ENCODE peak calls at places on chromosomes 7 and 10, in six cellular contexts. One of them, this sample, is unnamed.
A peak's percentile ranks its signal among the peaks of the same experiment; 100 is the strongest.

GRCh38 chr10:101110856-101111523 is 20.1 kb upstream of the TLX1 start:
- DNase-seq in mesenchymal stem cell: no peak
- DNase-seq in H1: no peak
- DNase-seq in trophoblast cell: peak; percentile 48
- DNase-seq in IMR-90: no peak
- DNase-seq in neuronal stem cell: no peak
- DNase-seq in this sample: peak; percentile 53

GRCh38 chr7:110522751-110523200 is 568.2 kb upstream of the LRRN3 start:
- DNase-seq in trophoblast cell: peak; percentile 92
- DNase-seq in IMR-90: no peak
- DNase-seq in mesenchymal stem cell: peak; percentile 80
- DNase-seq in H1: no peak
- DNase-seq in neuronal stem cell: no peak
- DNase-seq in this sample: no peak

GRCh38 chr7:66183700-66184099 is 21.4 kb upstream of the TPST1 start:
- DNase-seq in IMR-90: peak; percentile 96
- DNase-seq in H1: no peak
- DNase-seq in trophoblast cell: peak; percentile 72
- DNase-seq in neuronal stem cell: no peak
- DNase-seq in mesenchymal stem cell: peak; percentile 96
- DNase-seq in this sample: no peak

GRCh38 chr7:16428672-16429071 is 7.3 kb upstream of the CRPPA start:
- DNase-seq in IMR-90: peak; percentile 84
- DNase-seq in mesenchymal stem cell: peak; percentile 55
- DNase-seq in neuronal stem cell: no peak
- DNase-seq in trophoblast cell: peak; percentile 64
- DNase-seq in H1: no peak
- DNase-seq in this sample: no peak

GRCh38 chr7:8536431-8536830 is 103.0 kb downstream of the NXPH1 start:
- DNase-seq in mesenchymal stem cell: no peak
- DNase-seq in H1: no peak
- DNase-seq in trophoblast cell: no peak
- DNase-seq in neuronal stem cell: no peak
- DNase-seq in IMR-90: no peak
- DNase-seq in this sample: no peak

GRCh38 chr7:78176186-78176585 is 377.6 kb downstream of the PHTF2 start:
- DNase-seq in mesenchymal stem cell: no peak
- DNase-seq in trophoblast cell: no peak
- DNase-seq in IMR-90: peak; percentile 41
- DNase-seq in H1: no peak
- DNase-seq in neuronal stem cell: no peak
- DNase-seq in this sample: no peak

GRCh38 chr10:95308389-95309302 is 17.8 kb upstream of the PDLIM1 start:
- DNase-seq in neuronal stem cell: no peak
- DNase-seq in mesenchymal stem cell: peak; percentile 97
- DNase-seq in IMR-90: peak; percentile 98
- DNase-seq in H1: no peak
- DNase-seq in trophoblast cell: peak; percentile 40
- DNase-seq in this sample: no peak

GRCh38 chr7:5634107-5634950 is 147.1 kb downstream of the RNF216 start:
- DNase-seq in IMR-90: peak; percentile 94
- DNase-seq in H1: no peak
- DNase-seq in trophoblast cell: no peak
- DNase-seq in mesenchymal stem cell: peak; percentile 83
- DNase-seq in neuronal stem cell: no peak
- DNase-seq in this sample: peak; percentile 87

GRCh38 chr7:103766630-103767029 is 222.8 kb downstream of the RELN start:
- DNase-seq in mesenchymal stem cell: no peak
- DNase-seq in IMR-90: no peak
- DNase-seq in trophoblast cell: no peak
- DNase-seq in neuronal stem cell: no peak
- DNase-seq in H1: no peak
- DNase-seq in this sample: no peak

GRCh38 chr10:43218206-43218950 is 48.5 kb downstream of the RASGEF1A start:
- DNase-seq in trophoblast cell: peak; percentile 95
- DNase-seq in neuronal stem cell: no peak
- DNase-seq in IMR-90: no peak
- DNase-seq in H1: no peak
- DNase-seq in mesenchymal stem cell: no peak
- DNase-seq in this sample: no peak

GRCh38 chr7:86937499-86937898 is 122.0 kb downstream of the ELAPOR2 start:
- DNase-seq in H1: no peak
- DNase-seq in mesenchymal stem cell: no peak
- DNase-seq in IMR-90: no peak
- DNase-seq in neuronal stem cell: no peak
- DNase-seq in trophoblast cell: no peak
- DNase-seq in this sample: no peak

GRCh38 chr10:62043493-62043938 is 142.0 kb downstream of the ARID5B start:
- DNase-seq in IMR-90: peak; percentile 82
- DNase-seq in neuronal stem cell: no peak
- DNase-seq in H1: no peak
- DNase-seq in trophoblast cell: peak; percentile 60
- DNase-seq in mesenchymal stem cell: peak; percentile 79
- DNase-seq in this sample: no peak

GRCh38 chr10:34486008-34486407 is 329.1 kb downstream of the PARD3 start:
- DNase-seq in trophoblast cell: no peak
- DNase-seq in IMR-90: no peak
- DNase-seq in neuronal stem cell: no peak
- DNase-seq in H1: no peak
- DNase-seq in mesenchymal stem cell: no peak
- DNase-seq in this sample: no peak

GRCh38 chr7:137987968-137988367 is 13.9 kb downstream of the CREB3L2 start:
- DNase-seq in trophoblast cell: no peak
- DNase-seq in neuronal stem cell: no peak
- DNase-seq in mesenchymal stem cell: no peak
- DNase-seq in H1: no peak
- DNase-seq in IMR-90: no peak
- DNase-seq in this sample: no peak

GRCh38 chr10:72260588-72261322 is 13.0 kb upstream of the DDIT4 start:
- DNase-seq in mesenchymal stem cell: peak; percentile 91
- DNase-seq in neuronal stem cell: peak; percentile 97
- DNase-seq in trophoblast cell: peak; percentile 39
- DNase-seq in H1: peak; percentile 93
- DNase-seq in IMR-90: peak; percentile 62
- DNase-seq in this sample: peak; percentile 97

GRCh38 chr10:4214912-4215311 is 429.9 kb upstream of the KLF6 start:
- DNase-seq in H1: no peak
- DNase-seq in neuronal stem cell: no peak
- DNase-seq in IMR-90: no peak
- DNase-seq in mesenchymal stem cell: peak; percentile 35
- DNase-seq in trophoblast cell: no peak
- DNase-seq in this sample: no peak

GRCh38 chr10:113858541-113858940 is 4.1 kb downstream of the NHLRC2 start:
- DNase-seq in IMR-90: peak; percentile 55
- DNase-seq in H1: no peak
- DNase-seq in trophoblast cell: no peak
- DNase-seq in mesenchymal stem cell: peak; percentile 14
- DNase-seq in neuronal stem cell: no peak
- DNase-seq in this sample: no peak

GRCh38 chr7:155164316-155164715 is 94.2 kb downstream of the HTR5A start:
- DNase-seq in neuronal stem cell: no peak
- DNase-seq in H1: no peak
- DNase-seq in mesenchymal stem cell: no peak
- DNase-seq in IMR-90: no peak
- DNase-seq in trophoblast cell: no peak
- DNase-seq in this sample: no peak

GRCh38 chr10:73465978-73466709 is 29.7 kb downstream of the PPP3CB start:
- DNase-seq in neuronal stem cell: no peak
- DNase-seq in IMR-90: no peak
- DNase-seq in mesenchymal stem cell: no peak
- DNase-seq in H1: no peak
- DNase-seq in trophoblast cell: no peak
- DNase-seq in this sample: no peak

GRCh38 chr7:38905026-38905759 is 3.8 kb downstream of the VPS41 start:
- DNase-seq in H1: no peak
- DNase-seq in neuronal stem cell: no peak
- DNase-seq in trophoblast cell: no peak
- DNase-seq in mesenchymal stem cell: peak; percentile 11
- DNase-seq in IMR-90: peak; percentile 49
- DNase-seq in this sample: no peak

GRCh38 chr7:64853679-64854078 is 49.4 kb upstream of the ZNF273 start:
- DNase-seq in IMR-90: no peak
- DNase-seq in neuronal stem cell: no peak
- DNase-seq in H1: no peak
- DNase-seq in trophoblast cell: no peak
- DNase-seq in mesenchymal stem cell: no peak
- DNase-seq in this sample: no peak

GRCh38 chr10:86646532-86646931 is 7.8 kb upstream of the OPN4 start:
- DNase-seq in IMR-90: no peak
- DNase-seq in H1: no peak
- DNase-seq in trophoblast cell: no peak
- DNase-seq in mesenchymal stem cell: no peak
- DNase-seq in neuronal stem cell: no peak
- DNase-seq in this sample: no peak

GRCh38 chr7:150685219-150686029 is at the start of gene GIMAP2:
- DNase-seq in mesenchymal stem cell: no peak
- DNase-seq in IMR-90: no peak
- DNase-seq in H1: no peak
- DNase-seq in neuronal stem cell: no peak
- DNase-seq in trophoblast cell: peak; percentile 10
- DNase-seq in this sample: no peak

GRCh38 chr10:110400173-110400947 is 95.6 kb upstream of the SMNDC1 start:
- DNase-seq in IMR-90: peak; percentile 63
- DNase-seq in H1: no peak
- DNase-seq in mesenchymal stem cell: peak; percentile 71
- DNase-seq in trophoblast cell: no peak
- DNase-seq in neuronal stem cell: no peak
- DNase-seq in this sample: no peak

GRCh38 chr10:90218846-90219245 is 517.5 kb downstream of the KIF20B start:
- DNase-seq in H1: no peak
- DNase-seq in trophoblast cell: no peak
- DNase-seq in mesenchymal stem cell: no peak
- DNase-seq in IMR-90: no peak
- DNase-seq in neuronal stem cell: no peak
- DNase-seq in this sample: no peak

GRCh38 chr10:132460071-132460470 is 63.1 kb downstream of the PWWP2B start:
- DNase-seq in mesenchymal stem cell: no peak
- DNase-seq in neuronal stem cell: no peak
- DNase-seq in IMR-90: no peak
- DNase-seq in H1: no peak
- DNase-seq in trophoblast cell: no peak
- DNase-seq in this sample: no peak

GRCh38 chr10:11742009-11742778 is at the start of gene ECHDC3:
- DNase-seq in trophoblast cell: peak; percentile 64
- DNase-seq in H1: no peak
- DNase-seq in IMR-90: no peak
- DNase-seq in neuronal stem cell: peak; percentile 26
- DNase-seq in mesenchymal stem cell: peak; percentile 7
- DNase-seq in this sample: peak; percentile 68

GRCh38 chr10:25097669-25098411 is 77.0 kb upstream of the GPR158 start:
- DNase-seq in mesenchymal stem cell: no peak
- DNase-seq in trophoblast cell: peak; percentile 80
- DNase-seq in neuronal stem cell: no peak
- DNase-seq in IMR-90: no peak
- DNase-seq in H1: no peak
- DNase-seq in this sample: no peak
- H4K91ac ChIP-seq in mesenchymal stem cell: no peak overlapping the region
- H4K91ac ChIP-seq in trophoblast cell: no peak overlapping the region
- H4K91ac ChIP-seq in neuronal stem cell: no peak overlapping the region
- H4K91ac ChIP-seq in IMR-90: no peak overlapping the region
- H4K91ac ChIP-seq in H1: no peak overlapping the region
- H4K91ac ChIP-seq in this sample: no peak overlapping the region

DNA sequence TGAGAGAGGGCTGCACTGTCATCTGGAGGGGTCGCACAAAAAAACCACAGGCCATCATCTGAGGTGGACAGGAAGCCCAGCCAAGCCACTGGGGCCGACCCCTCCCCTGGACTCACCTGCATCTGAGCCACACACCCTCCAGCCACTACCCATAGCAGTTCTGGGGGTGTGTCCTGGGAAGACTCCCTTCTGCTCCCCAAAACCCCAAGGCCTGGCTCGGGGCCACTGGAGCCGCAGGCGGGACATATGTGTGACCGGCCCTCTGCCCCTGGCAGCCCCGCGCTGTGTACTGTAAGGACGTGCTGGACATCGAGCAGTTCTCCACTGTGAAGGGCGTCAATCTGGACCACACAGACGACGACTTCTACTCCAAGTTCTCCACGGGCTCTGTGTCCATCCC is 90.1 kb downstream of the RGS10 start:
- DNase-seq in neuronal stem cell: no peak
- DNase-seq in IMR-90: no peak
- DNase-seq in trophoblast cell: no peak
- DNase-seq in mesenchymal stem cell: no peak
- DNase-seq in H1: no peak
- DNase-seq in this sample: no peak
- H4K91ac ChIP-seq in neuronal stem cell: no peak overlapping the region
- H4K91ac ChIP-seq in IMR-90: no peak overlapping the region
- H4K91ac ChIP-seq in trophoblast cell: no peak overlapping the region
- H4K91ac ChIP-seq in mesenchymal stem cell: no peak overlapping the region
- H4K91ac ChIP-seq in H1: no peak overlapping the region
- H4K91ac ChIP-seq in this sample: no peak overlapping the region

DNA sequence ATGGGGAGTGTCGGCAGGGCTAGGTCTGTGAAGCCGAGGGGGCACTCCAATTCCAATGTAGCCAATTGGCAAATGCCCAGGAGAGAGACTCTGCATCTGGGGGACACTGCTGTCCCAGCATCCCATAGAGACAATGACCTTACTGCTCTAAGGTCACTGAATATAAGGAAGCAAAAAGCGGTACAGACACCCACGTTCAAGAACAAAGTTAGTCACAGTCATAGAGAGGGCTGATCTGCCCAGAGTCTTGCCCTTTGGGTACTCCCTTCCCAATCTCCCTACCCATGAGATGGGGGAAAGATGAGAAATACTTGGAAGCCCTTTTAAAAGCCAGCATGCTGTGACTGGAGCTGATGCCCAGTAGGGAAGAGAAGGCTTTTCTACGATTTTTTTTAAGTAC is 76.3 kb upstream of the GSDME start:
- DNase-seq in H1: no peak
- DNase-seq in IMR-90: no peak
- DNase-seq in neuronal stem cell: no peak
- DNase-seq in trophoblast cell: no peak
- DNase-seq in mesenchymal stem cell: no peak
- DNase-seq in this sample: no peak
- H4K91ac ChIP-seq in H1: no peak overlapping the region
- H4K91ac ChIP-seq in IMR-90: no peak overlapping the region
- H4K91ac ChIP-seq in neuronal stem cell: no peak overlapping the region
- H4K91ac ChIP-seq in trophoblast cell: no peak overlapping the region
- H4K91ac ChIP-seq in mesenchymal stem cell: no peak overlapping the region
- H4K91ac ChIP-seq in this sample: no peak overlapping the region

GRCh38 chr7:99312316-99313203 is 13.1 kb upstream of the ARPC1A start:
- DNase-seq in trophoblast cell: peak; percentile 94
- DNase-seq in neuronal stem cell: peak; percentile 67
- DNase-seq in H1: no peak
- DNase-seq in IMR-90: peak; percentile 52
- DNase-seq in mesenchymal stem cell: peak; percentile 65
- DNase-seq in this sample: peak; percentile 56

GRCh38 chr7:99311702-99312101 is 14.0 kb upstream of the ARPC1A start:
- DNase-seq in neuronal stem cell: no peak
- DNase-seq in trophoblast cell: no peak
- DNase-seq in mesenchymal stem cell: no peak
- DNase-seq in H1: no peak
- DNase-seq in IMR-90: no peak
- DNase-seq in this sample: no peak

GRCh38 chr7:99308461-99309074 is 17.1 kb upstream of the ARPC1A start:
- DNase-seq in mesenchymal stem cell: no peak
- DNase-seq in IMR-90: peak; percentile 70
- DNase-seq in trophoblast cell: peak; percentile 33
- DNase-seq in H1: no peak
- DNase-seq in neuronal stem cell: no peak
- DNase-seq in this sample: no peak

GRCh38 chr7:99309141-99309540 is 16.6 kb upstream of the ARPC1A start:
- DNase-seq in neuronal stem cell: no peak
- DNase-seq in mesenchymal stem cell: no peak
- DNase-seq in IMR-90: no peak
- DNase-seq in H1: no peak
- DNase-seq in trophoblast cell: no peak
- DNase-seq in this sample: no peak

GRCh38 chr7:99310004-99310403 is 15.7 kb upstream of the ARPC1A start:
- DNase-seq in trophoblast cell: no peak
- DNase-seq in IMR-90: no peak
- DNase-seq in H1: no peak
- DNase-seq in neuronal stem cell: no peak
- DNase-seq in mesenchymal stem cell: no peak
- DNase-seq in this sample: no peak
- H4K91ac ChIP-seq in trophoblast cell: no peak overlapping the region
- H4K91ac ChIP-seq in IMR-90: no peak overlapping the region
- H4K91ac ChIP-seq in H1: no peak overlapping the region
- H4K91ac ChIP-seq in neuronal stem cell: no peak overlapping the region
- H4K91ac ChIP-seq in mesenchymal stem cell: no peak overlapping the region
- H4K91ac ChIP-seq in this sample: no peak overlapping the region